ENCODE peak calls at places on chromosomes 16 and 17, in nine cellular contexts. One of them, this sample, is unnamed.

GRCh38 chr17:2173005-2173404 is 118.1 kb downstream of the HIC1 start:
- DNase-seq in A549: no peak
- DNase-seq in psoas muscle: peak
- DNase-seq in heart right ventricle: peak
- DNase-seq in astrocyte of the cerebellum: no peak
- DNase-seq in kidney epithelial cell: no peak
- DNase-seq in adrenal gland: peak
- DNase-seq in colonic mucosa: no peak
- DNase-seq in IMR-90: peak
- DNase-seq in this sample: no peak

GRCh38 chr17:76884995-76885896 is 17.0 kb downstream of the MGAT5B start:
- DNase-seq in astrocyte of the cerebellum: no peak
- DNase-seq in heart right ventricle: no peak
- DNase-seq in A549: no peak
- DNase-seq in kidney epithelial cell: no peak
- DNase-seq in psoas muscle: no peak
- DNase-seq in adrenal gland: no peak
- DNase-seq in colonic mucosa: no peak
- DNase-seq in IMR-90: no peak
- DNase-seq in this sample: no peak

GRCh38 chr17:57086069-57086930 is 1.3 kb downstream of the AKAP1 start:
- DNase-seq in IMR-90: peak
- DNase-seq in adrenal gland: peak
- DNase-seq in astrocyte of the cerebellum: no peak
- DNase-seq in heart right ventricle: no peak
- DNase-seq in A549: peak
- DNase-seq in kidney epithelial cell: no peak
- DNase-seq in psoas muscle: no peak
- DNase-seq in colonic mucosa: peak
- DNase-seq in this sample: no peak

GRCh38 chr16:82936941-82937551 is 310.3 kb downstream of the CDH13 start:
- DNase-seq in kidney epithelial cell: peak
- DNase-seq in heart right ventricle: no peak
- DNase-seq in adrenal gland: no peak
- DNase-seq in colonic mucosa: no peak
- DNase-seq in psoas muscle: no peak
- DNase-seq in A549: no peak
- DNase-seq in IMR-90: peak
- DNase-seq in astrocyte of the cerebellum: peak
- DNase-seq in this sample: peak

GRCh38 chr17:20235747-20236146 is 226.6 kb downstream of the SPECC1 start:
- DNase-seq in A549: no peak
- DNase-seq in astrocyte of the cerebellum: no peak
- DNase-seq in heart right ventricle: no peak
- DNase-seq in kidney epithelial cell: no peak
- DNase-seq in colonic mucosa: no peak
- DNase-seq in psoas muscle: no peak
- DNase-seq in IMR-90: no peak
- DNase-seq in adrenal gland: no peak
- DNase-seq in this sample: no peak

GRCh38 chr17:4551796-4552525 is 3.2 kb downstream of the MYBBP1A start:
- DNase-seq in colonic mucosa: no peak
- DNase-seq in astrocyte of the cerebellum: no peak
- DNase-seq in heart right ventricle: no peak
- DNase-seq in IMR-90: no peak
- DNase-seq in psoas muscle: no peak
- DNase-seq in adrenal gland: no peak
- DNase-seq in kidney epithelial cell: no peak
- DNase-seq in A549: no peak
- DNase-seq in this sample: no peak

GRCh38 chr17:55417411-55418268 is 4.0 kb downstream of the MMD start:
- DNase-seq in heart right ventricle: no peak
- DNase-seq in astrocyte of the cerebellum: no peak
- DNase-seq in adrenal gland: no peak
- DNase-seq in colonic mucosa: no peak
- DNase-seq in psoas muscle: no peak
- DNase-seq in A549: no peak
- DNase-seq in kidney epithelial cell: no peak
- DNase-seq in IMR-90: no peak
- DNase-seq in this sample: no peak

GRCh38 chr17:3801043-3801746 is at the start of gene ITGAE:
- DNase-seq in kidney epithelial cell: no peak
- DNase-seq in heart right ventricle: no peak
- DNase-seq in colonic mucosa: no peak
- DNase-seq in psoas muscle: no peak
- DNase-seq in adrenal gland: no peak
- DNase-seq in A549: no peak
- DNase-seq in astrocyte of the cerebellum: no peak
- DNase-seq in IMR-90: no peak
- DNase-seq in this sample: no peak

GRCh38 chr17:63838586-63839184 is 3.8 kb downstream of the SMARCD2 start:
- DNase-seq in astrocyte of the cerebellum: no peak
- DNase-seq in psoas muscle: peak
- DNase-seq in colonic mucosa: peak
- DNase-seq in adrenal gland: peak
- DNase-seq in heart right ventricle: peak
- DNase-seq in A549: no peak
- DNase-seq in IMR-90: peak
- DNase-seq in kidney epithelial cell: no peak
- DNase-seq in this sample: no peak

GRCh38 chr16:11401161-11402050 is 56.1 kb downstream of the RMI2 start:
- DNase-seq in colonic mucosa: no peak
- DNase-seq in psoas muscle: peak
- DNase-seq in kidney epithelial cell: no peak
- DNase-seq in A549: no peak
- DNase-seq in astrocyte of the cerebellum: no peak
- DNase-seq in heart right ventricle: peak
- DNase-seq in IMR-90: no peak
- DNase-seq in adrenal gland: peak
- DNase-seq in this sample: no peak

GRCh38 chr17:57986841-57987581 is 1.0 kb downstream of the VEZF1 start:
- DNase-seq in astrocyte of the cerebellum: peak
- DNase-seq in colonic mucosa: peak
- DNase-seq in IMR-90: peak
- DNase-seq in psoas muscle: peak
- DNase-seq in A549: peak
- DNase-seq in kidney epithelial cell: peak
- DNase-seq in adrenal gland: peak
- DNase-seq in heart right ventricle: peak
- DNase-seq in this sample: no peak

GRCh38 chr16:66588981-66589713 is 9.9 kb downstream of the CMTM2 start:
- DNase-seq in kidney epithelial cell: no peak
- DNase-seq in IMR-90: peak
- DNase-seq in psoas muscle: peak
- DNase-seq in astrocyte of the cerebellum: no peak
- DNase-seq in colonic mucosa: peak
- DNase-seq in adrenal gland: peak
- DNase-seq in A549: peak
- DNase-seq in heart right ventricle: peak
- DNase-seq in this sample: no peak

GRCh38 chr16:81265052-81265451 is 26.6 kb downstream of the BCO1 start:
- DNase-seq in A549: no peak
- DNase-seq in psoas muscle: no peak
- DNase-seq in heart right ventricle: no peak
- DNase-seq in adrenal gland: no peak
- DNase-seq in IMR-90: no peak
- DNase-seq in kidney epithelial cell: no peak
- DNase-seq in astrocyte of the cerebellum: no peak
- DNase-seq in colonic mucosa: no peak
- DNase-seq in this sample: no peak

GRCh38 chr16:81266680-81267095 is 28.2 kb downstream of the BCO1 start:
- DNase-seq in heart right ventricle: no peak
- DNase-seq in kidney epithelial cell: peak
- DNase-seq in adrenal gland: no peak
- DNase-seq in A549: no peak
- DNase-seq in colonic mucosa: peak
- DNase-seq in psoas muscle: no peak
- DNase-seq in astrocyte of the cerebellum: no peak
- DNase-seq in IMR-90: no peak
- DNase-seq in this sample: no peak

GRCh38 chr16:81264386-81264785 is 25.9 kb downstream of the BCO1 start:
- DNase-seq in kidney epithelial cell: no peak
- DNase-seq in colonic mucosa: no peak
- DNase-seq in A549: no peak
- DNase-seq in psoas muscle: no peak
- DNase-seq in heart right ventricle: no peak
- DNase-seq in astrocyte of the cerebellum: no peak
- DNase-seq in IMR-90: no peak
- DNase-seq in adrenal gland: no peak
- DNase-seq in this sample: no peak

GRCh38 chr16:81263470-81264200 is 25.1 kb downstream of the BCO1 start:
- DNase-seq in kidney epithelial cell: no peak
- DNase-seq in IMR-90: peak
- DNase-seq in astrocyte of the cerebellum: no peak
- DNase-seq in colonic mucosa: no peak
- DNase-seq in heart right ventricle: peak
- DNase-seq in psoas muscle: no peak
- DNase-seq in adrenal gland: peak
- DNase-seq in A549: no peak
- DNase-seq in this sample: no peak

DNA sequence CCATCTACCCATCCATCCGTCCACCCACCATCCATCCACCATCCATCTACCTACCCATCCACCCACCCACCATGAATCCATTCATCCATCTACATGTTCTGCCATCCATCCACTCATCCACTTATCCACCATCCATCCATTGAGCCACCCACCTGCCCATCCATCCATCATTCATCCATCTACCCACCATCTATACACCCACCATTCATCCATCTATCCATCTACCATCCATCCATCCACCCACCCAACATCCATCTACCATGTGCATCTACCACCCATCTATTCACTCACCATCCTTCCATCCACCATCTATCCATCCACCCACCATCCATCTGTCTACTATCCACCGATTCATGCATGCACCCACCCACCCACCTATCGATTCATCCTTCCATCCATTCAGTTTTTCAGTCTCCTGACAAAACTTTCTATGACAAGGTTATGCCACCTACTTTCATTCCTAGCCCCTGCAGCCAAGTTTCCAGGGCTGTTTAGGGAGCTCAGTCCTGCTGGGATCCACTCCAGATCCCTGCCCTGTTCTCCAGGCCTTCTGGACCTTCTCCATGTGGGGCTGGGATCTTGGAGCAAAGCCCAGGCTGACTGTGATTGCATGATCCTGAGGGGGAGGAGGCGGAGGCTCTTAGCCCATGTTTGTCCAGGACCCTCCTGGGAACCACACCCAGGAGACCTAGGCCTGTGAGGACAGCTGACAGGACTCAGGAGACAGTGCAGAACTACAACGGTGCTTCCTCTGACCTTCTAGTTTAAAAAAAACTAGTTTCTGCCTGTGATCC is 27.4 kb downstream of the BCO1 start:
- DNase-seq in A549: no peak
- DNase-seq in adrenal gland: peak
- DNase-seq in IMR-90: peak
- DNase-seq in psoas muscle: peak
- DNase-seq in heart right ventricle: peak
- DNase-seq in astrocyte of the cerebellum: no peak
- DNase-seq in kidney epithelial cell: no peak
- DNase-seq in colonic mucosa: peak
- DNase-seq in this sample: no peak
- H3K4me3 ChIP-seq in A549: no peak
- H3K4me3 ChIP-seq in adrenal gland: no peak
- H3K4me3 ChIP-seq in IMR-90: no peak
- H3K4me3 ChIP-seq in psoas muscle: no peak
- H3K4me3 ChIP-seq in heart right ventricle: no peak
- H3K4me3 ChIP-seq in astrocyte of the cerebellum: no peak
- H3K4me3 ChIP-seq in kidney epithelial cell: no peak
- H3K4me3 ChIP-seq in colonic mucosa: no peak
- H3K4me3 ChIP-seq in this sample: no peak

DNA sequence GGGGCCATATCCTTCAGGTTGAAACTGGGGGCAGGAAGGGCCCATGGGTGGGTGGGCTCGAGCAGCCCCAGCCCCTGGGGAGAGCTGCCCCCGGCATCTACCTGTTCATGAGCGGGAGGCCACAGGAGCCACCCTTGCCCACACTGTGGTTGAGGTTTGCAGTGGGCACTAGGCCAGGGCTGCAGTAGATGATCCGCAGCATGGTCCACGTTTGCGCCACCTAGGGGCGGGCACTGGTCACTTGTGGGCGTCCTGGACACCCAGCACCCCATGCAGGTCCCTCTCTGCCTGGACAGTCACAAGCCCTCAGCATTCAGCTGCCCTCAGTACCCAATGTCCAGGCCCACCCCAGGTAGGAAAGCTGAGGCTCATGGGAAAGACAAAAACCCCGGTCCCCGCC is 1.8 kb upstream of the JMJD8 start:
- DNase-seq in kidney epithelial cell: no peak
- DNase-seq in heart right ventricle: no peak
- DNase-seq in psoas muscle: peak
- DNase-seq in adrenal gland: peak
- DNase-seq in colonic mucosa: peak
- DNase-seq in IMR-90: peak
- DNase-seq in astrocyte of the cerebellum: no peak
- DNase-seq in A549: no peak
- DNase-seq in this sample: no peak
- TF ChIP-seq CTCF in kidney epithelial cell: peak
- TF ChIP-seq CTCF in heart right ventricle: no peak
- TF ChIP-seq CTCF in psoas muscle: no peak
- TF ChIP-seq CTCF in adrenal gland: peak
- TF ChIP-seq CTCF in colonic mucosa: peak
- TF ChIP-seq CTCF in IMR-90: peak
- TF ChIP-seq CTCF in astrocyte of the cerebellum: peak
- TF ChIP-seq CTCF in A549: peak
- TF ChIP-seq CTCF in this sample: peak

GRCh38 chr17:82396601-82397435 is 21.3 kb upstream of the HEXD start:
- DNase-seq in adrenal gland: no peak
- DNase-seq in kidney epithelial cell: no peak
- DNase-seq in colonic mucosa: no peak
- DNase-seq in heart right ventricle: no peak
- DNase-seq in astrocyte of the cerebellum: peak
- DNase-seq in A549: no peak
- DNase-seq in psoas muscle: peak
- DNase-seq in IMR-90: peak
- DNase-seq in this sample: no peak
- H3K4me3 ChIP-seq in adrenal gland: no peak
- H3K4me3 ChIP-seq in kidney epithelial cell: no peak
- H3K4me3 ChIP-seq in colonic mucosa: no peak
- H3K4me3 ChIP-seq in heart right ventricle: no peak
- H3K4me3 ChIP-seq in astrocyte of the cerebellum: no peak
- H3K4me3 ChIP-seq in A549: no peak
- H3K4me3 ChIP-seq in psoas muscle: no peak
- H3K4me3 ChIP-seq in IMR-90: no peak
- H3K4me3 ChIP-seq in this sample: no peak

DNA sequence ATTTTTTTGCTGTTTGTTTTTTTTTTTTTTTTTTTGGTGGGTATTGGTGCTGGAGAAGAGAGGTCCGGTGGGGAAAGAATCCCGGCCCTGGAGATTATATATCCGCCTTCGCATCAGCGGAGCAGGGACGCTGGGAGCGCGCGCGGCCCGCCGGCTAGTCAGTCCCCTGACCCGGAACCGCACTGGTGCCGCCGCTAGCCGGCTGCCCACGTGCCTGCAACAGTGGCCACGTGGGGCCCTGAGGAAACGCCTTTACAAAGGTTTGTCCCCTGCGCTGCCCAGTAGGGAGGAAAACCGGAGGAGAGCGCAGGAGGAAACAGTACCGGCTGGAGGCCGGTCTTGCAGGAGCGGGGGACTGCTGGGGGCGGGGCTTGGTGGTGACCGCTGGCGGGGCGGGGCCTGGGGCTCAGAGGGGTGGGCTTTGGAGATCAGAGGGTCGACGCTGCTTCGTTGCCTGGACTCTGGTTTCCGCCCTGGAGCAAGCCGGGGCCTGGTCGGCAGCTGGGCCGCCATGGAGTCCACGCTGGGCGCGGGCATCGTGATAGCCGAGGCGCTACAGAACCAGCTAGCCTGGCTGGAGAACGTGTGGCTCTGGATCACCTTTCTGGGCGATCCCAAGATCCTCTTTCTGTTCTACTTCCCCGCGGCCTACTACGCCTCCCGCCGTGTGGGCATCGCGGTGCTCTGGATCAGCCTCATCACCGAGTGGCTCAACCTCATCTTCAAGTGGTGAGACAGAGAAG is at the start of gene G6PC3:
- DNase-seq in colonic mucosa: peak
- DNase-seq in heart right ventricle: peak
- DNase-seq in adrenal gland: peak
- DNase-seq in IMR-90: peak
- DNase-seq in kidney epithelial cell: peak
- DNase-seq in astrocyte of the cerebellum: peak
- DNase-seq in psoas muscle: peak
- DNase-seq in A549: peak
- DNase-seq in this sample: peak
- TF ChIP-seq CTCF in colonic mucosa: no peak
- TF ChIP-seq CTCF in heart right ventricle: no peak
- TF ChIP-seq CTCF in adrenal gland: no peak
- TF ChIP-seq CTCF in IMR-90: peak
- TF ChIP-seq CTCF in kidney epithelial cell: peak
- TF ChIP-seq CTCF in astrocyte of the cerebellum: no peak
- TF ChIP-seq CTCF in psoas muscle: no peak
- TF ChIP-seq CTCF in A549: no peak
- TF ChIP-seq CTCF in this sample: no peak

This sample was measured in HFF-Myc.